ENCODE peak calls at places on chromosome 1, in seven cellular contexts. P is stimulated activated CD4-positive, alpha-beta T cell treated with anti-CD3 and anti-CD28 coated beads, Interleukin-12 subunit alpha, Interleukin-12 subunit beta, amount 100 ng/mL, for 4 hours; C is activated T-helper 1 cell treated with anti-CD3 and anti-CD28 coated beads, Interleukin-12 subunit alpha, Interleukin-12 subunit beta, Interleukin-2, Interleukin-4 antibody, amounts not matched to agents 30 ng/mL and 10 ng/mL and 1 ng/mL, durations not matched to agents 14 hours and 24 hours and 36 hours; D is effector memory CD4-positive, alpha-beta T cell; W is glutamatergic neuron; N is aorta; B is HEK293T. R is an unnamed sample.

GRCh38 chr1:227856147-227856858 is 40.8 kb downstream of the PRSS38 start:
- DNase-seq in C (no peak), D (no peak), W (no peak), P (no peak), B (no peak), N (no peak), R (no peak)

GRCh38 chr1:64515427-64515826 is 45.5 kb downstream of the CACHD1 start:
- DNase-seq in B (no peak), C (no peak), W (no peak), D (no peak), N (peak), P (no peak), R (no peak)

GRCh38 chr1:42806593-42806992 is 10.3 kb upstream of the ERMAP start:
- DNase-seq in W (no peak), B (no peak), N (no peak), C (no peak), P (no peak), D (no peak), R (no peak)

GRCh38 chr1:15799004-15799867 is 8.2 kb downstream of the UQCRHL start:
- DNase-seq in N (peak), P (no peak), B (no peak), C (no peak), W (no peak), D (no peak), R (no peak)

GRCh38 chr1:214510914-214511638 is 40.3 kb downstream of the PTPN14 start:
- DNase-seq in P (no peak), W (no peak), D (no peak), C (no peak), B (no peak), N (no peak), R (no peak)

GRCh38 chr1:8813991-8814390 is 3.4 kb downstream of the RERE start:
- DNase-seq in W (no peak), P (no peak), D (no peak), C (no peak), N (no peak), B (no peak), R (no peak)

GRCh38 chr1:39632491-39633417 is 6.7 kb downstream of the HEYL start:
- DNase-seq in W (peak), N (peak), D (no peak), C (no peak), B (no peak), P (no peak), R (peak)

GRCh38 chr1:93528416-93528815 is 80.5 kb downstream of the FNBP1L start:
- DNase-seq in W (no peak), C (no peak), D (no peak), P (no peak), N (no peak), B (no peak), R (no peak)

GRCh38 chr1:200272669-200273068 is 137.2 kb downstream of the ZNF281 start:
- DNase-seq in B (no peak), P (no peak), D (no peak), W (no peak), N (no peak), C (no peak), R (no peak)

GRCh38 chr1:152752225-152752624 is 5.6 kb upstream of the KPRP start:
- DNase-seq in W (no peak), C (no peak), P (no peak), N (no peak), B (no peak), D (no peak), R (no peak)

GRCh38 chr1:114700026-114700600 is 4.8 kb upstream of the AMPD1 start:
- DNase-seq in W (no peak), P (no peak), C (no peak), D (no peak), N (no peak), B (no peak), R (no peak)

GRCh38 chr1:159845751-159846531 is 16.5 kb downstream of the VSIG8 start:
- DNase-seq in C (no peak), N (no peak), P (no peak), D (no peak), W (no peak), B (no peak), R (no peak)

GRCh38 chr1:172545349-172546004 is 12.5 kb downstream of the SUCO start:
- DNase-seq in C (no peak), B (no peak), P (no peak), N (no peak), W (no peak), D (no peak), R (no peak)

GRCh38 chr1:40796939-40797667 is 13.5 kb downstream of the KCNQ4 start:
- DNase-seq in N (peak), C (no peak), B (no peak), P (no peak), W (no peak), D (no peak), R (no peak)

GRCh38 chr1:19182223-19182622 is 27.8 kb downstream of the UBR4 start:
- DNase-seq in W (no peak), P (no peak), D (no peak), N (no peak), B (no peak), C (no peak), R (no peak)

GRCh38 chr1:176648556-176648955 is 185.6 kb downstream of the PAPPA2 start:
- DNase-seq in B (no peak), P (no peak), D (no peak), C (no peak), W (no peak), N (no peak), R (no peak)

GRCh38 chr1:47764461-47765046 is 232.6 kb downstream of the TRABD2B start:
- DNase-seq in P (no peak), B (no peak), W (no peak), D (no peak), C (no peak), N (no peak), R (no peak)

GRCh38 chr1:105337427-105337826 is 1587.7 kb downstream of the AMY1C start:
- DNase-seq in D (no peak), N (no peak), B (no peak), P (no peak), C (no peak), W (no peak), R (no peak)

R was measured in neural crest cell.